ENCODE peak calls at places on chromosomes 4 and X, in seven cellular contexts. I, F, W, D, M, Z and V are unnamed samples.

GRCh38 chr4:89064848-89065247 is 7.9 kb upstream of the FAM13A start:
- DNase-seq in D (peak), I (no peak), F (no peak), M (no peak), Z (no peak), W (no peak), V (no peak)

GRCh38 chrX:97039363-97040029 is 155.8 kb downstream of the RPA4 start:
- DNase-seq in M (no peak), Z (peak), I (no peak), D (no peak), W (no peak), F (peak), V (peak)

GRCh38 chr4:113893546-113893945 is 85.9 kb downstream of the ARSJ start:
- DNase-seq in I (no peak), Z (no peak), D (no peak), F (no peak), W (no peak), M (no peak), V (no peak)

GRCh38 chrX:72714471-72714916 is 388 bp upstream of the PHKA1 start:
- DNase-seq in Z (peak), D (peak), I (no peak), W (peak), F (peak), M (peak), V (peak)

GRCh38 chrX:154649864-154650510 is 3.4 kb downstream of the CTAG2 start:
- DNase-seq in F (no peak), D (no peak), M (no peak), Z (no peak), I (no peak), W (no peak), V (no peak)

GRCh38 chrX:143025628-143026027 is at the start of gene SPANXN4:
- DNase-seq in M (no peak), W (no peak), D (no peak), Z (no peak), I (no peak), F (no peak), V (no peak)

GRCh38 chrX:5791721-5792120 is 436.9 kb downstream of the NLGN4X start:
- DNase-seq in M (no peak), D (no peak), I (no peak), F (no peak), Z (no peak), W (no peak), V (no peak)

GRCh38 chr4:41455215-41455614 is 82.7 kb upstream of the LIMCH1 start:
- DNase-seq in Z (no peak), M (no peak), W (peak), F (no peak), I (no peak), D (peak), V (no peak)

GRCh38 chr4:141132689-141133145 is 552 bp downstream of the RNF150 start:
- DNase-seq in M (peak), F (peak), I (no peak), W (peak), Z (no peak), D (peak), V (peak)

GRCh38 chr4:176198316-176198903 is 3.0 kb upstream of the SPATA4 start:
- DNase-seq in W (no peak), Z (peak), D (no peak), M (no peak), F (no peak), I (no peak), V (no peak)

GRCh38 chrX:68829594-68830485 is 1.0 kb downstream of the EFNB1 start:
- DNase-seq in W (no peak), M (peak), D (peak), I (no peak), F (peak), Z (no peak), V (peak)

DNA sequence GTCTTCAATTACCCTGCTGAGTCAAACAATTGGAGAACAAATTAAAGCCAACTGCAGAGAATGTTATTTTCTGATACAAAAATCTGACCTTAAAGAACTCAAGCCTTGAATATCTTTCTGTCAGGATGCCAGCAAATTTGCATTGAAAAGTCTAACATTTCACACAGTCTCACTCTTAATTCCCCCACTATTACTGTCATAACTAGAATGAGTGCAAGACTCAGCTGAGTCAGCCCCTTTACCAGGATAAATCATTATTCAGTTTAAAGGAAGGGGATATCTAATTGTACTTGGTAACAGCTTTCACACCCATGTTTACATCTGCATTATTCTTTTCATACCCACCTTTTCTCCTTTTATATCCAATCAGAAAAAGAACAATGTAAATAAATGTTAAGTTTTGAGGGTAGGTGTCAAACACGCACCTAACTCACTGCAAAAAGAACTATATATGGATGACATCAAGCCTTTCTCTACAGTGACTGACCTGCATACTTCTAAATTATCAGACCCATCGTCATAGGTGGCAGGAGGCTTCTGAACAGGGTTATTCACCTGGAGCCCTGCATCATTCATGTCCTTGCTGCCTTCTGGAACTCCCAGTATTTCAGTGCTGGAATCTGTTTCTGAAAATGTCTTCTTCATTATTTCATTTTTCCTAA is 117.4 kb downstream of the TMA16 start:
- DNase-seq in I (no peak), F (no peak), Z (no peak), M (no peak), D (no peak), W (no peak), V (no peak)
- H3K4me3 ChIP-seq in I (no peak), F (peak), Z (peak), M (no peak), D (no peak), W (no peak), V (no peak)

DNA sequence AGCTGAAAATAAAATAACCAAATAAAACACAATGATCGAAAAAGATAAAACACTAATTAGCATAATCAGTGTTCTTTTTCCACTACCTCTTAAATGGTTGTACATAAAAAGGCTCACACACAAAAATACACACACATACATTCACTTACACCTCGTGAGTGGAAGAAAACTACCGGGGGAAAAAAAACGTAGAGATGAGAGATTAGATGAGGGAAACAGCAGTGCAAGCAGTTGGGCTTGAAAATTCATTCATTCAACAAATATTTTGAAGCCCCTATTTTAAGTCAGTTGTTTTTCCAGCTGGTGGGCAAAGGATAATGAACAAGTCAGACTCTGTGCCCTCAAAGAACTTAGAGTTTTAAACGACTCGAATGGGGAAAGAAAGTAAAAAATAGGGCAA is 1.0 kb downstream of the TBCK start:
- DNase-seq in D (no peak), M (no peak), W (no peak), Z (no peak), I (no peak), F (no peak), V (no peak)
- H3K4me3 ChIP-seq in D (peak), M (peak), W (peak), Z (peak), I (peak), F (peak), V (no peak)

GRCh38 chrX:38803609-38804480 is 2.6 kb downstream of the MID1IP1 start:
- DNase-seq in W (peak), M (peak), F (peak), D (peak), I (peak), Z (peak), V (peak)

GRCh38 chrX:38803286-38803608 is 2.0 kb downstream of the MID1IP1 start:
- DNase-seq in F (no peak), D (peak), W (no peak), M (no peak), Z (no peak), I (no peak), V (no peak)

GRCh38 chrX:38799995-38800394 is 1.3 kb upstream of the MID1IP1 start:
- DNase-seq in W (no peak), I (no peak), Z (no peak), F (no peak), M (no peak), D (no peak), V (no peak)

GRCh38 chrX:38798956-38799355 is 2.3 kb upstream of the MID1IP1 start:
- DNase-seq in M (no peak), D (peak), I (no peak), F (no peak), Z (no peak), W (no peak), V (no peak)

DNA sequence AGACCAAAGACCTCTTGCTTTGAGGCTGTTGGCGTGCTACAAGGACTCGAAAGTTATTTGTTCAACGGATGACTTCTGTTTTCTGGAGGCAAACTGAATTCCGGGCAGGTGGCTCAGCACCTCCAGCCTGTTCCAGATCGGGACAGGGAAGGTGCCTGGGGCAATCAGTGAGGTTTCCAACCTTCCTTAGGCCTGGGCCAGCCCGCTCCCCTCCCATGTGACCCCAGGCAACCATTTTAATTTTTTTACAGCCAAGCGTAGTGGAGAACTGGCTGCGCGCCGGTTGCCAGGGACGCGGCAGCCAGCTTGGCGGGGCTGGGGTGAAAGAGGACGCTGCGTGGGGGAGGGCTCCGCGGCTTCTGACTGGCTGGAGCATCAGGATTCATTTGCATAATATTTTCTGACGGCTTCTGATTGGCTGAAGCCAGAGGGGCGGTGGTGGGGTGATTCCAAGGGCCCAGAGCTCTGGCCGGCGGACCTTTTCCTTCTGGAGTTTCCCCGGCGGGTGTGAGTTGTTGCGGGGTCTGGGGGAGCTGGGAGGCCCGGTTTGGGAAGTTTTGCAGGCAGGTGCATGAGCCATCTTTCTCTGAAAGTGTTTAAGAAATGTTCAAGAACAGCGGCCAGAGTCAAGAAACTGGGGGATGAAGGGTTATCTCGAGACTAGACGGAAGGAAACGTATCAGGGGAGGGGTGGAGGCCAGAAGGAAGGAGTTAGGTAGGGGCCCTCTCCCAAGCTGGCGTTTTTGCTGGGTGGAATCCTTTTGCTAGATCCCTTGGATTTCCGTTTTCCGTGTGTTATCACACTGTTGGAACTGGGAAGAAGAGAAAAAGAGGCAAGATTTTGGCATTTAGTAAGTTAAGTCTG is at the start of gene MID1IP1:
- DNase-seq in W (peak), Z (peak), D (peak), M (peak), F (peak), I (peak), V (peak)
- H3K4me3 ChIP-seq in W (peak), Z (peak), D (peak), M (peak), F (peak), I (peak), V (peak)

GRCh38 chr4:37453004-37453360 is 208.4 kb downstream of the NWD2 start:
- DNase-seq in M (peak), D (peak), W (peak), I (peak), F (peak), Z (peak), V (peak)
- H3K4me3 ChIP-seq in M (peak), D (no peak), W (no peak), I (no peak), F (peak), Z (peak), V (peak)

DNA sequence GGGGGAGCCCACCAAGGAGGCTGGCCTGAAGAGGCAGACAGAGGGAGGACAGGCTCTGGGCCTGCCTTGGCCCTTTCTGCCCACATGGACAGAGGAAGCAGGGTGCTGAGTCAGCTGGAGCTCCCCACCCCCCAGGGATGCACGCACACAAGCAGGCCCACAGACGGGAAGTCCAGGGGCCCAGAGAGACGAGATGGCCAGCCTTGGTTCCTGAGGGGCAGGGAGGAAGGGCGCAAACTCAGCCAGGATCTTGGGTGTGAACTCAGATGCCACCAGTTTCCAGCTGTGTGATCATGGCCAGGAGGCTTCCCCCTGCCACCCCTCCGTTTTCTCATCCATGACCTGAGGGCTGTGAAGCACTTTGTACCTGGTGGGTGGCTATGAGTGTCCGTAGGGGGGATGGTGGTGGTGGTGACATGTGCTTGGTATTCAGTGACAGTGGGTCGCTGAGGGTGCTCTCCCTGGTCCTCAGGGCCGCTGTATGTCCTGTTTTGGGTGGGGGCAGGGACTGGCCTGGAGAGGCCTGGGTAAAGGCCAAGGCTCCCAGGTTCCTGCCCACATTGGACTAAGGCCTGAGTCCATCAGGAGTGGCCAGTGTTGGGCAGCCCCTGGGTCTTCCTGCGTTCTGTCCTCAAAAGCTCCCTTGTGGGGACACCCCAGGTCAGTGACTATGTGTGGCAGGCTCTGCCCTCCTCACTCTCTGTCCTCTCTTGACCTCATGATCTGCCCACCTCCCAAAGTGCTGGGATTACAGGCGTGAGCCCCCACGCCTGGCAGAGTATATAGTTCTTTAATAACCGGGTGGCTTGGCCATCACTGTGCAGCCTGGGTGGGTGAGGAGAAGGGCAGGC is 2.0 kb downstream of the SH3BP2 start:
- DNase-seq in I (no peak), M (no peak), F (peak), D (peak), Z (peak), W (no peak), V (peak)
- H3K4me3 ChIP-seq in I (no peak), M (no peak), F (peak), D (peak), Z (peak), W (no peak), V (no peak)

GRCh38 chr4:101065935-101066485 is 281.3 kb downstream of the PPP3CA start:
- DNase-seq in Z (no peak), D (no peak), I (no peak), M (no peak), W (no peak), F (no peak), V (no peak)
- H3K4me3 ChIP-seq in Z (no peak), D (no peak), I (no peak), M (no peak), W (no peak), F (no peak), V (no peak)

GRCh38 chr4:156634612-156635011 is 337.0 kb downstream of the PDGFC start:
- DNase-seq in F (no peak), Z (no peak), M (no peak), I (no peak), W (no peak), D (no peak), V (no peak)
- H3K4me3 ChIP-seq in F (no peak), Z (no peak), M (no peak), I (no peak), W (no peak), D (no peak), V (no peak)